ENCODE peak calls at places on chromosomes 16 and 17, in five cellular contexts. D, U, I, L and F are unnamed samples.

GRCh38 chr17:15998031-15998574 is 1.4 kb downstream of the ZSWIM7 start:
- DNase-seq in D (peak), U (no peak), I (no peak), L (no peak), F (no peak)

GRCh38 chr16:2472488-2472864 is 1.4 kb downstream of the NTN3 start:
- DNase-seq in D (no peak), U (no peak), I (no peak), L (no peak), F (no peak)

GRCh38 chr17:43528319-43528987 is 17.7 kb downstream of the ETV4 start:
- DNase-seq in D (no peak), U (peak), I (no peak), L (no peak), F (no peak)

GRCh38 chr16:22641030-22641671 is 130.5 kb downstream of the NPIPB5 start:
- DNase-seq in D (no peak), U (peak), I (no peak), L (peak), F (peak)

GRCh38 chr16:66070140-66070887 is 296.2 kb upstream of the CDH5 start:
- DNase-seq in D (no peak), U (peak), I (no peak), L (no peak), F (no peak)

GRCh38 chr17:16446338-16446983 is 31.1 kb downstream of the TRPV2 start:
- DNase-seq in D (no peak), U (no peak), I (no peak), L (no peak), F (no peak)

GRCh38 chr17:5678171-5678570 is 93.9 kb upstream of the NLRP1 start:
- DNase-seq in D (no peak), U (no peak), I (no peak), L (no peak), F (no peak)

GRCh38 chr16:89273741-89274472 is 56.4 kb downstream of the ZNF778 start:
- DNase-seq in D (no peak), U (no peak), I (no peak), L (no peak), F (no peak)

GRCh38 chr17:45101546-45101882 is 30.8 kb downstream of the PLCD3 start:
- DNase-seq in D (no peak), U (no peak), I (no peak), L (no peak), F (no peak)

GRCh38 chr16:3841729-3842508 is 38.6 kb downstream of the CREBBP start:
- DNase-seq in D (peak), U (no peak), I (no peak), L (no peak), F (no peak)

GRCh38 chr17:65389956-65390355 is 171.5 kb downstream of the AXIN2 start:
- DNase-seq in D (no peak), U (peak), I (no peak), L (peak), F (no peak)

GRCh38 chr16:13767215-13767614 is 152.7 kb upstream of the ERCC4 start:
- DNase-seq in D (no peak), U (peak), I (no peak), L (no peak), F (no peak)

GRCh38 chr17:77821114-77821513 is 137.4 kb upstream of the TNRC6C start:
- DNase-seq in D (no peak), U (no peak), I (no peak), L (no peak), F (no peak)

GRCh38 chr17:58595194-58595792 is 80.9 kb upstream of the MTMR4 start:
- DNase-seq in D (no peak), U (no peak), I (no peak), L (no peak), F (no peak)

GRCh38 chr17:74356640-74357465 is 4.8 kb downstream of the BTBD17 start:
- DNase-seq in D (no peak), U (no peak), I (no peak), L (no peak), F (peak)

GRCh38 chr17:66789961-66790421 is 44.9 kb upstream of the CACNG5 start:
- DNase-seq in D (peak), U (no peak), I (no peak), L (no peak), F (no peak)

GRCh38 chr17:41338961-41339485 is 11.6 kb downstream of the KRT33A start:
- DNase-seq in D (no peak), U (peak), I (no peak), L (peak), F (no peak)

GRCh38 chr17:28347261-28347891 is 10.0 kb downstream of the POLDIP2 start:
- DNase-seq in D (no peak), U (peak), I (no peak), L (peak), F (peak)

GRCh38 chr17:81277938-81278693 is 17.0 kb downstream of the SLC38A10 start:
- DNase-seq in D (no peak), U (no peak), I (no peak), L (no peak), F (no peak)

GRCh38 chr16:351804-352520 is 561 bp downstream of the AXIN1 start:
- DNase-seq in D (peak), U (no peak), I (no peak), L (no peak), F (peak)

GRCh38 chr17:46192484-46193245 is 564 bp downstream of the KANSL1 start:
- DNase-seq in D (peak), U (peak), I (peak), L (peak), F (peak)

GRCh38 chr16:27273670-27274522 is 5.3 kb upstream of the NSMCE1 start:
- DNase-seq in D (peak), U (peak), I (no peak), L (peak), F (no peak)

GRCh38 chr16:13471036-13471435 is 448.9 kb upstream of the ERCC4 start:
- DNase-seq in D (no peak), U (no peak), I (no peak), L (no peak), F (no peak)

GRCh38 chr17:58484600-58484999 is 3.6 kb downstream of the HSF5 start:
- DNase-seq in D (no peak), U (no peak), I (no peak), L (no peak), F (no peak)

GRCh38 chr17:50139950-50140885 is 10.3 kb upstream of the SAMD14 start:
- DNase-seq in D (peak), U (peak), I (peak), L (peak), F (peak)

GRCh38 chr17:49994085-49995054 is 654 bp downstream of the DLX3 start:
- DNase-seq in D (peak), U (no peak), I (peak), L (no peak), F (no peak)

GRCh38 chr17:67718325-67718941 is 697 bp downstream of the NOL11 start:
- DNase-seq in D (no peak), U (peak), I (no peak), L (peak), F (no peak)

GRCh38 chr17:75024686-75025397 is 12.4 kb downstream of the MRPL58 start:
- DNase-seq in D (no peak), U (no peak), I (peak), L (no peak), F (no peak)

GRCh38 chr16:7313170-7313569 is 19.5 kb upstream of the RBFOX1 start:
- DNase-seq in D (no peak), U (peak), I (no peak), L (no peak), F (no peak)

GRCh38 chr17:11869680-11870394 is 127.4 kb downstream of the ZNF18 start:
- DNase-seq in D (no peak), U (no peak), I (no peak), L (no peak), F (no peak)

GRCh38 chr17:31593806-31594205 is 202.3 kb downstream of the RAB11FIP4 start:
- DNase-seq in D (no peak), U (peak), I (no peak), L (peak), F (no peak)

GRCh38 chr16:81817789-81818304 is 38.8 kb downstream of the PLCG2 start:
- DNase-seq in D (peak), U (no peak), I (peak), L (no peak), F (peak)

GRCh38 chr16:88810166-88810867 is 1.4 kb downstream of the APRT start:
- DNase-seq in D (no peak), U (peak), I (no peak), L (no peak), F (no peak)

GRCh38 chr16:1413684-1414531 is 596 bp downstream of the UNKL start:
- DNase-seq in D (peak), U (peak), I (peak), L (no peak), F (peak)

GRCh38 chr16:27932542-27933178 is 130.9 kb downstream of the GSG1L start:
- DNase-seq in D (no peak), U (no peak), I (no peak), L (no peak), F (no peak)

GRCh38 chr17:45189002-45189401 is 27.3 kb downstream of the HEXIM2 start:
- DNase-seq in D (no peak), U (no peak), I (no peak), L (no peak), F (no peak)

GRCh38 chr17:61007980-61008379 is 330.3 kb downstream of the BCAS3 start:
- DNase-seq in D (no peak), U (peak), I (no peak), L (no peak), F (no peak)

GRCh38 chr16:2122429-2122828 is 13.3 kb downstream of the PKD1 start:
- DNase-seq in D (no peak), U (no peak), I (no peak), L (no peak), F (no peak)

GRCh38 chr17:74274703-74275340 is 788 bp downstream of the DNAI2 start:
- DNase-seq in D (no peak), U (no peak), I (no peak), L (no peak), F (no peak)

GRCh38 chr17:7445011-7445927 is at the start of gene CHRNB1:
- DNase-seq in D (peak), U (peak), I (peak), L (no peak), F (peak)
- TF ChIP-seq CTCF in D (no peak), U (no peak), I (no peak), L (no peak), F (no peak)

DNA sequence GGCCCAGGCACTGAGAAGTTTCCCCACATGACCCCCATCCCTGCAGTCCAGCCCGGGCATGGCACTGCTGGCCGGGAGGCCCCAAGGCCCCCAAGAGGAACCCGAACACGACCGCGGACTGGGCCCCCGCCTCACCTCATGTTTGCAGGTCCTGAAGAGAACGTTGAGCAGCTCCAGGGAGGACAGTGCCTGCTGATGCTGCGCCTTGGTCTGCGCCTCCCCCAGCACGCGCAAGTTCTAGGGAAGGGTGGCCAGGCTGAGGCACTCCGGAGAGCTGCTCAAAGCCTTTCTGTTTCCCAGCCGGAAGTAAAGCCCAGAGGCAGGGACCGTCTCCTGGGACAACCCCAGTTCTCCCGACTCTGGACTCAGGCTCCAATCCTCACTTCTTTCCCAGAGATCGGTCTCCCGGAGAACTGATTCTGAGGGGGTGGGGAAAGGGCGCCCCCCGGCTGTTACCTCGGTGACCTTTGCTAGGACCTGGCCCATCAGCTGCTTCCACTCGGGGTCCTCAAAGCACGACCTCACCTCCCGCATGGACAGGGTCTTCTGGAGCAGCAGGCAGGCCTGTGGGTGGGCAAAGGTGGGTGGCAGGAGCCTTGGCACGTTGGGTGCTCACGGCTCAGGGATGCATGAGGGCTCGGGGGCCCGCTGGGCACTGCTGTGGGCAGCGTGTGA is 13.7 kb downstream of the MYBBP1A start:
- DNase-seq in D (no peak), U (no peak), I (no peak), L (no peak), F (peak)
- TF ChIP-seq CTCF in D (no peak), U (no peak), I (no peak), L (peak), F (no peak)

GRCh38 chr17:76504117-76504516 is 2.9 kb upstream of the RHBDF2 start:
- DNase-seq in D (peak), U (no peak), I (no peak), L (peak), F (no peak)
- TF ChIP-seq CTCF in D (no peak), U (peak), I (no peak), L (peak), F (peak)

GRCh38 chr16:54363760-54364159 is 77.2 kb upstream of the IRX3 start:
- DNase-seq in D (no peak), U (no peak), I (no peak), L (no peak), F (no peak)

GRCh38 chr16:54362801-54363200 is 76.2 kb upstream of the IRX3 start:
- DNase-seq in D (no peak), U (no peak), I (no peak), L (no peak), F (no peak)

GRCh38 chr16:54361246-54361645 is 74.7 kb upstream of the IRX3 start:
- DNase-seq in D (no peak), U (no peak), I (no peak), L (no peak), F (no peak)

GRCh38 chr16:54359555-54359954 is 73.0 kb upstream of the IRX3 start:
- DNase-seq in D (no peak), U (no peak), I (no peak), L (no peak), F (no peak)

DNA sequence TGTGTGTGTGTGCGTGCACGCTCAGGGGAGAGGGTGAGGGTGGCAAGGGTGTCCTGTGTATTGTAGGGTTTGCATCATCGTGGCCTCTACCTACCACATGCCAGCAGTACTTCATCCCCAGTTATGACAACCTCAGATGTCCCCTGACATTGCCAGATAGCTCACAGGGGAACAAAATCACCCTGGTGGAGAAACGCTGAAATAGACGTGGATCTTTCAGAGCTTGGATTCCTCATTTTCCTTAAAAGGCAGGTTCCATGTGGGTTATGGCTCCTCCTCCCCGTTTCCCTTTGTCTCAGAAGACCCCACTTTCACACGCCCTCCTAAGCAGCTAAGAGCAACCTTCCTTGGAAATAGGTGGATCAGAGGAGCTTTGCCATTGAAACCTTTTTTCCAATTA is 75.2 kb upstream of the IRX3 start:
- DNase-seq in D (no peak), U (no peak), I (no peak), L (no peak), F (no peak)
- TF ChIP-seq CTCF in D (no peak), U (no peak), I (no peak), L (peak), F (no peak)

GRCh38 chr16:55120408-55120807 is 189.7 kb downstream of the IRX5 start:
- DNase-seq in D (no peak), U (no peak), I (no peak), L (no peak), F (no peak)
- TF ChIP-seq CTCF in D (no peak), U (no peak), I (no peak), L (no peak), F (no peak)

GRCh38 chr17:47821424-47822379 is at the start of gene OSBPL7:
- DNase-seq in D (peak), U (peak), I (peak), L (peak), F (peak)
- TF ChIP-seq CTCF in D (no peak), U (no peak), I (no peak), L (peak), F (no peak)

DNA sequence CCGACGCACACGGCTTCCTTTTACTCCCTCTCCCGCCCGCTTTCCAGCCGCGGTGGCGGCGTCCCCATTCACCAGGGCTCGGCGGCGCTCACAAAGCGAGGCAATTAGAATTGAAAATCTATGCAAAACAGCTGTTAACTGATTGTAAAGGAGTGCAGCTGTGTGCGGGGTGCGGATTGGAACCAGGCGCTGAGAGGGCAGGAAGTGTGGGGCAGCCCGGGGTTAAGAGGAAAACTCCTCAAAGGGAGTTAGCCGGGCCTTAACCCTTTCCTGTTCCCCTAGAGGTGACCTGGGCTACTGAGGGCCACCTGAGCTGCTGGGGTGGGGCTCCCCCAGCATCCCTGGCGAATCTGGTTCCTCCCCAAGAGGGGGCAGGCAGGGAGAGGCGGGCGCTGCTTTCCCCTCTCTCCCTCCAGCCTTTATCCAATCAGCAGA is 5.8 kb upstream of the GSE1 start:
- DNase-seq in D (peak), U (no peak), I (no peak), L (no peak), F (no peak)
- TF ChIP-seq CTCF in D (no peak), U (no peak), I (no peak), L (no peak), F (no peak)

GRCh38 chr17:2170023-2170422 is 115.1 kb downstream of the HIC1 start:
- DNase-seq in D (peak), U (no peak), I (no peak), L (no peak), F (no peak)
- TF ChIP-seq CTCF in D (peak), U (no peak), I (no peak), L (peak), F (no peak)

GRCh38 chr17:34750004-34750403 is 170.6 kb downstream of the TMEM132E start:
- DNase-seq in D (no peak), U (no peak), I (no peak), L (no peak), F (no peak)
- TF ChIP-seq CTCF in D (no peak), U (no peak), I (no peak), L (no peak), F (no peak)

DNA sequence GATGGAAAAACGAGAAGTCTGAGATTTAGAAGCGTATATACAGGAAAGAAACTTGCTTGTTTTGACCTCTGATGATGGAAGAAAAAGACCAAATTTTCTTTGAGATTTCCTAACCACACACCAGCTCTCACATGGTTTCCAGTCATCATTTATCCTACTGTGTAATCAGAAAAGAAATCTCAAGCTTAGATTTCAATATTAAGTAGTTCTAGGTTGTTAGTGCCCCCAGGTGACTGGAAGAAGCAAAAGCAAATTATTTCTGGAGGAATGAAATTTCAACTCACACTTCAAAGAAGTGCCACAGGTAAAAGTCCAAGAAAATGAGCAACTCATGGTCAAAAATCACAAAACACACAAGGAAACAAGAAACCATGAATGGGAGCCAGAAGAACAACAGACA is 51.8 kb upstream of the KDM6B start:
- DNase-seq in D (no peak), U (peak), I (no peak), L (peak), F (no peak)
- TF ChIP-seq CTCF in D (no peak), U (peak), I (no peak), L (peak), F (no peak)